ENCODE peak calls at places on chromosomes 3 and 15, in six cellular contexts. One of them, this sample, is unnamed.

GRCh38 chr3:88150371-88150770 is 612 bp downstream of the C3orf38 start:
- DNase-seq in psoas muscle: no peak
- DNase-seq in left lung: no peak
- DNase-seq in OCI-LY7: peak
- DNase-seq in PC-3: no peak
- DNase-seq in heart right ventricle: no peak
- DNase-seq in this sample: no peak

GRCh38 chr3:128969993-128970740 is 23.7 kb downstream of the CFAP92 start:
- DNase-seq in left lung: peak
- DNase-seq in heart right ventricle: peak
- DNase-seq in PC-3: peak
- DNase-seq in OCI-LY7: peak
- DNase-seq in psoas muscle: peak
- DNase-seq in this sample: peak

GRCh38 chr3:22537560-22537959 is 665.6 kb upstream of the UBE2E2 start:
- DNase-seq in OCI-LY7: no peak
- DNase-seq in PC-3: no peak
- DNase-seq in psoas muscle: no peak
- DNase-seq in heart right ventricle: no peak
- DNase-seq in left lung: no peak
- DNase-seq in this sample: no peak

GRCh38 chr15:96323250-96324162 is 7.0 kb upstream of the NR2F2 start:
- DNase-seq in psoas muscle: no peak
- DNase-seq in left lung: no peak
- DNase-seq in PC-3: no peak
- DNase-seq in OCI-LY7: no peak
- DNase-seq in heart right ventricle: no peak
- DNase-seq in this sample: no peak

GRCh38 chr15:68816158-68816557 is 4.5 kb downstream of the ANP32A start:
- DNase-seq in left lung: no peak
- DNase-seq in heart right ventricle: no peak
- DNase-seq in OCI-LY7: peak
- DNase-seq in PC-3: no peak
- DNase-seq in psoas muscle: no peak
- DNase-seq in this sample: no peak

GRCh38 chr3:169618894-169619792 is 44.4 kb downstream of the MECOM start:
- DNase-seq in left lung: no peak
- DNase-seq in OCI-LY7: no peak
- DNase-seq in PC-3: no peak
- DNase-seq in psoas muscle: no peak
- DNase-seq in heart right ventricle: no peak
- DNase-seq in this sample: no peak

GRCh38 chr15:101183226-101183925 is 68.5 kb downstream of the CHSY1 start:
- DNase-seq in left lung: no peak
- DNase-seq in OCI-LY7: no peak
- DNase-seq in psoas muscle: no peak
- DNase-seq in heart right ventricle: no peak
- DNase-seq in PC-3: no peak
- DNase-seq in this sample: no peak

GRCh38 chr15:63915888-63916731 is 82.4 kb upstream of the HERC1 start:
- DNase-seq in heart right ventricle: no peak
- DNase-seq in psoas muscle: peak
- DNase-seq in left lung: no peak
- DNase-seq in OCI-LY7: no peak
- DNase-seq in PC-3: peak
- DNase-seq in this sample: no peak

GRCh38 chr3:46693897-46694235 is 387 bp upstream of the ALS2CL start:
- DNase-seq in left lung: peak
- DNase-seq in PC-3: no peak
- DNase-seq in heart right ventricle: no peak
- DNase-seq in psoas muscle: no peak
- DNase-seq in OCI-LY7: no peak
- DNase-seq in this sample: no peak

GRCh38 chr3:48142316-48142870 is 45.8 kb downstream of the CDC25A start:
- DNase-seq in heart right ventricle: no peak
- DNase-seq in PC-3: no peak
- DNase-seq in psoas muscle: no peak
- DNase-seq in OCI-LY7: no peak
- DNase-seq in left lung: no peak
- DNase-seq in this sample: peak

GRCh38 chr3:197083486-197083885 is 53.9 kb upstream of the MELTF start:
- DNase-seq in PC-3: peak
- DNase-seq in psoas muscle: peak
- DNase-seq in heart right ventricle: no peak
- DNase-seq in left lung: no peak
- DNase-seq in OCI-LY7: no peak
- DNase-seq in this sample: no peak

GRCh38 chr15:62770752-62771151 is 271.8 kb upstream of the TPM1 start:
- DNase-seq in psoas muscle: peak
- DNase-seq in left lung: no peak
- DNase-seq in heart right ventricle: no peak
- DNase-seq in PC-3: peak
- DNase-seq in OCI-LY7: no peak
- DNase-seq in this sample: no peak

GRCh38 chr3:169787120-169787519 is 13.9 kb downstream of the MYNN start:
- DNase-seq in left lung: no peak
- DNase-seq in heart right ventricle: no peak
- DNase-seq in OCI-LY7: no peak
- DNase-seq in PC-3: no peak
- DNase-seq in psoas muscle: no peak
- DNase-seq in this sample: no peak

GRCh38 chr3:124669470-124669869 is 60.8 kb upstream of the UMPS start:
- DNase-seq in OCI-LY7: no peak
- DNase-seq in left lung: no peak
- DNase-seq in psoas muscle: no peak
- DNase-seq in PC-3: peak
- DNase-seq in heart right ventricle: no peak
- DNase-seq in this sample: no peak

GRCh38 chr3:47617061-47618010 is 38.7 kb upstream of the CSPG5 start:
- DNase-seq in PC-3: peak
- DNase-seq in psoas muscle: no peak
- DNase-seq in heart right ventricle: no peak
- DNase-seq in OCI-LY7: no peak
- DNase-seq in left lung: no peak
- DNase-seq in this sample: no peak

GRCh38 chr3:37279226-37279625 is 104.8 kb upstream of the LRRFIP2 start:
- DNase-seq in heart right ventricle: no peak
- DNase-seq in OCI-LY7: no peak
- DNase-seq in PC-3: no peak
- DNase-seq in psoas muscle: no peak
- DNase-seq in left lung: no peak
- DNase-seq in this sample: no peak

GRCh38 chr15:33309602-33310276 is 1.0 kb upstream of the RYR3 start:
- DNase-seq in heart right ventricle: no peak
- DNase-seq in left lung: no peak
- DNase-seq in PC-3: peak
- DNase-seq in OCI-LY7: peak
- DNase-seq in psoas muscle: no peak
- DNase-seq in this sample: no peak

GRCh38 chr3:195258449-195259145 is 12.4 kb downstream of the XXYLT1 start:
- DNase-seq in psoas muscle: no peak
- DNase-seq in left lung: no peak
- DNase-seq in PC-3: no peak
- DNase-seq in heart right ventricle: no peak
- DNase-seq in OCI-LY7: peak
- DNase-seq in this sample: no peak

GRCh38 chr3:133882986-133883586 is 12.6 kb downstream of the RAB6B start:
- DNase-seq in psoas muscle: no peak
- DNase-seq in PC-3: no peak
- DNase-seq in heart right ventricle: no peak
- DNase-seq in left lung: no peak
- DNase-seq in OCI-LY7: no peak
- DNase-seq in this sample: no peak

GRCh38 chr3:169128579-169128978 is 534.9 kb downstream of the MECOM start:
- DNase-seq in heart right ventricle: no peak
- DNase-seq in OCI-LY7: no peak
- DNase-seq in psoas muscle: no peak
- DNase-seq in left lung: no peak
- DNase-seq in PC-3: peak
- DNase-seq in this sample: no peak

GRCh38 chr3:23455084-23455483 is 252.0 kb downstream of the UBE2E2 start:
- DNase-seq in PC-3: peak
- DNase-seq in heart right ventricle: no peak
- DNase-seq in psoas muscle: no peak
- DNase-seq in OCI-LY7: no peak
- DNase-seq in left lung: no peak
- DNase-seq in this sample: no peak

GRCh38 chr15:92801412-92801773 is 98.7 kb upstream of the CHD2 start:
- DNase-seq in left lung: peak
- DNase-seq in psoas muscle: no peak
- DNase-seq in OCI-LY7: no peak
- DNase-seq in PC-3: peak
- DNase-seq in heart right ventricle: no peak
- DNase-seq in this sample: no peak

GRCh38 chr15:59200560-59200959 is 6.1 kb upstream of the LDHAL6B start:
- DNase-seq in heart right ventricle: no peak
- DNase-seq in PC-3: peak
- DNase-seq in OCI-LY7: no peak
- DNase-seq in psoas muscle: no peak
- DNase-seq in left lung: no peak
- DNase-seq in this sample: no peak

GRCh38 chr15:71677352-71677751 is 133.0 kb upstream of the NR2E3 start:
- DNase-seq in left lung: no peak
- DNase-seq in OCI-LY7: no peak
- DNase-seq in psoas muscle: no peak
- DNase-seq in PC-3: peak
- DNase-seq in heart right ventricle: no peak
- DNase-seq in this sample: no peak

GRCh38 chr15:37054336-37054735 is 46.0 kb downstream of the MEIS2 start:
- DNase-seq in psoas muscle: no peak
- DNase-seq in OCI-LY7: no peak
- DNase-seq in left lung: no peak
- DNase-seq in heart right ventricle: no peak
- DNase-seq in PC-3: no peak
- DNase-seq in this sample: no peak

GRCh38 chr15:52360229-52361203 is 64.9 kb upstream of the MYO5C start:
- DNase-seq in heart right ventricle: no peak
- DNase-seq in left lung: no peak
- DNase-seq in PC-3: peak
- DNase-seq in psoas muscle: no peak
- DNase-seq in OCI-LY7: no peak
- DNase-seq in this sample: no peak

GRCh38 chr15:57923311-57923710 is 142.2 kb downstream of the ALDH1A2 start:
- DNase-seq in psoas muscle: no peak
- DNase-seq in OCI-LY7: no peak
- DNase-seq in heart right ventricle: no peak
- DNase-seq in left lung: no peak
- DNase-seq in PC-3: no peak
- DNase-seq in this sample: no peak

GRCh38 chr3:134644731-134645514 is 5.9 kb downstream of the KY start:
- DNase-seq in left lung: no peak
- DNase-seq in psoas muscle: peak
- DNase-seq in heart right ventricle: peak
- DNase-seq in PC-3: no peak
- DNase-seq in OCI-LY7: no peak
- DNase-seq in this sample: no peak

GRCh38 chr15:45088801-45089711 is 24.9 kb downstream of the DUOX2 start:
- DNase-seq in left lung: no peak
- DNase-seq in PC-3: peak
- DNase-seq in OCI-LY7: no peak
- DNase-seq in psoas muscle: no peak
- DNase-seq in heart right ventricle: no peak
- DNase-seq in this sample: no peak

GRCh38 chr15:64687167-64688085 is 88.0 kb downstream of the RBPMS2 start:
- DNase-seq in left lung: no peak
- DNase-seq in PC-3: no peak
- DNase-seq in psoas muscle: no peak
- DNase-seq in OCI-LY7: no peak
- DNase-seq in heart right ventricle: no peak
- DNase-seq in this sample: no peak

GRCh38 chr15:61327019-61327631 is 98.0 kb upstream of the RORA start:
- DNase-seq in left lung: no peak
- DNase-seq in PC-3: no peak
- DNase-seq in heart right ventricle: no peak
- DNase-seq in psoas muscle: peak
- DNase-seq in OCI-LY7: no peak
- DNase-seq in this sample: no peak

DNA sequence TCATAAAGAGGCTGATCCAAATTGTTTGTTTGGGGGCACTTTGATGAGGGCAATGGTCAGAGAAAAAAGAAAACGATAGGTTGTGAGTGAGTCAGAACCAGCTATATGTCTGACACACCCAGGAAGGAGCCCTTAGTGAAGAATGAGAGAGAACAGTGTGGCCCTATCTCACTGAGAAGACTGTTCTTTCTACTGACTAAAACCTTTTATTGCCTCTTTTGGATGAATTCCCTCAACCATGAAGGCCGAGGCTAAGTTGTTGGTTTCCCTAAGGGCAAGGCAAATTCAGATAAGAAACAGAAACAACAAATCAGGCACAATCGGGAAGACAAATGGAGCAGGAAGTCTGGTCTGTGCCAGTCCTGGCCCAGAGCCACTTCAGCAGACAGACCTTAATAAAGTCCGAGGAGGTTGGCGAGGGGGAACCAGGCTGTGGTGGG is 82.8 kb downstream of the TGFBR2 start:
- DNase-seq in OCI-LY7: no peak
- DNase-seq in PC-3: peak
- DNase-seq in psoas muscle: no peak
- DNase-seq in heart right ventricle: peak
- DNase-seq in left lung: no peak
- DNase-seq in this sample: peak
- H3K4me3 ChIP-seq in OCI-LY7: no peak
- H3K4me3 ChIP-seq in PC-3: peak
- H3K4me3 ChIP-seq in psoas muscle: peak
- H3K4me3 ChIP-seq in heart right ventricle: no peak
- H3K4me3 ChIP-seq in left lung: no peak
- H3K4me3 ChIP-seq in this sample: no peak

GRCh38 chr3:44827196-44827595 is 34.5 kb upstream of the TMEM42 start:
- DNase-seq in heart right ventricle: no peak
- DNase-seq in left lung: no peak
- DNase-seq in psoas muscle: no peak
- DNase-seq in OCI-LY7: no peak
- DNase-seq in PC-3: no peak
- DNase-seq in this sample: no peak
- TF ChIP-seq CTCF in heart right ventricle: no peak
- TF ChIP-seq CTCF in left lung: no peak
- TF ChIP-seq CTCF in psoas muscle: no peak
- TF ChIP-seq CTCF in OCI-LY7: no peak
- TF ChIP-seq CTCF in PC-3: no peak
- TF ChIP-seq CTCF in this sample: no peak

DNA sequence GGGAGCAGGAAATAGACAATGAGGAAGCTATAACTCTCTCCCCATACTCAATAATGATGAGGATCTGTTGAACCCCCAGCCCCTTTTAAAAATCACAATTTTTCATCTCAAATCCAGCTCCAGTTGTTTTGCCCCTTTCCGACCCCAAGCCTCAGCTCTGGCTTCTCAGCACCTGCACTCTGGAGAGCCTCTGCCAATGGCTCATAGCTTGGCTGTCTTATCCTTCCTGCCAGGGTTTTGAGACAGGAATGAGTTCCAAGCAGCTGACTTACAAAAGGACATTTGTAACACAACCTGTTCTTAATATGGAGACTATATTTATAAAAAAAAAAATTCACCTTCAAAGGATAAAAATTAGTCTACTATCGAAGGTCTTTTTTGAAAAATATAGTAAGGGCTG is 105.9 kb upstream of the NEDD4 start:
- DNase-seq in psoas muscle: peak
- DNase-seq in left lung: no peak
- DNase-seq in OCI-LY7: no peak
- DNase-seq in PC-3: no peak
- DNase-seq in heart right ventricle: no peak
- DNase-seq in this sample: no peak
- H3K27ac ChIP-seq in psoas muscle: peak
- H3K27ac ChIP-seq in left lung: no peak
- H3K27ac ChIP-seq in OCI-LY7: no peak
- H3K27ac ChIP-seq in PC-3: no peak
- H3K27ac ChIP-seq in heart right ventricle: no peak
- H3K27ac ChIP-seq in this sample: no peak

GRCh38 chr15:40337597-40337996 is 3.1 kb downstream of the CCDC9B start:
- DNase-seq in psoas muscle: peak
- DNase-seq in left lung: no peak
- DNase-seq in OCI-LY7: no peak
- DNase-seq in PC-3: no peak
- DNase-seq in heart right ventricle: no peak
- DNase-seq in this sample: peak
- H3K4me3 ChIP-seq in psoas muscle: peak
- H3K4me3 ChIP-seq in left lung: no peak
- H3K4me3 ChIP-seq in OCI-LY7: no peak
- H3K4me3 ChIP-seq in PC-3: peak
- H3K4me3 ChIP-seq in heart right ventricle: peak
- H3K4me3 ChIP-seq in this sample: no peak

This sample was measured in pancreas.